ENCODE peak calls at places on chromosomes 2 and 18, in four cellular contexts. R is cardiac fibroblast, J is colonic mucosa, I is heart right ventricle. L is an unnamed sample.

GRCh38 chr2:63772061-63772460 is 69.6 kb upstream of the UGP2 start:
- DNase-seq in R (no peak), J (no peak), I (no peak), L (no peak)

GRCh38 chr2:210198326-210198725 is 26.9 kb downstream of the ACADL start:
- DNase-seq in J (no peak), I (no peak), R (peak; percentile 24), L (no peak)

GRCh38 chr2:102286041-102286440 is 25.3 kb upstream of the IL1RL1 start:
- DNase-seq in I (no peak), R (no peak), J (no peak), L (no peak)

GRCh38 chr18:5966514-5966913 is 71.2 kb upstream of the TMEM200C start:
- DNase-seq in R (no peak), I (no peak), J (no peak), L (no peak)

GRCh38 chr2:32841931-32842898 is 104.5 kb upstream of the LTBP1 start:
- DNase-seq in R (no peak), I (no peak), J (no peak), L (no peak)

GRCh38 chr2:35298493-35298892 is 1057.1 kb upstream of the CRIM1 start:
- DNase-seq in J (no peak), I (no peak), R (peak; percentile 45), L (peak; percentile 99)

GRCh38 chr18:27887287-27887686 is 289.6 kb downstream of the CDH2 start:
- DNase-seq in I (no peak), R (no peak), J (no peak), L (no peak)

GRCh38 chr2:36650031-36650430 is 46.5 kb upstream of the VIT start:
- DNase-seq in R (peak; percentile 54), J (peak; percentile 64), I (no peak), L (no peak)

GRCh38 chr2:71643674-71644357 is 190.5 kb downstream of the DYSF start:
- DNase-seq in I (no peak), R (no peak), J (no peak), L (no peak)

GRCh38 chr2:73983322-73984202 is 1.1 kb upstream of the TET3 start:
- DNase-seq in J (peak; percentile 98), I (no peak), R (no peak), L (peak; percentile 69)

GRCh38 chr2:74552914-74553811 is 579 bp downstream of the LOXL3 start:
- DNase-seq in I (no peak), J (no peak), R (peak; percentile 32), L (no peak)

GRCh38 chr2:70942396-70942795 is 6.7 kb downstream of the ATP6V1B1 start:
- DNase-seq in R (no peak), J (no peak), I (no peak), L (no peak)

GRCh38 chr2:102304711-102305591 is 6.4 kb upstream of the IL1RL1 start:
- DNase-seq in J (no peak), R (no peak), I (no peak), L (no peak)

GRCh38 chr2:129831018-129831417 is 148.4 kb upstream of the RAB6C start:
- DNase-seq in J (no peak), I (no peak), R (no peak), L (no peak)

GRCh38 chr2:72106978-72107377 is 40.7 kb downstream of the CYP26B1 start:
- DNase-seq in R (no peak), J (peak; percentile 8), I (no peak), L (no peak)

GRCh38 chr2:31413025-31413424 is 1.5 kb downstream of the XDH start:
- DNase-seq in R (peak; percentile 33), I (no peak), J (no peak), L (no peak)

GRCh38 chr18:76621782-76622495 is 126.9 kb upstream of the ZNF516 start:
- DNase-seq in J (no peak), R (peak; percentile 75), I (no peak), L (no peak)

GRCh38 chr18:61606759-61607158 is 273.5 kb downstream of the CDH20 start:
- DNase-seq in R (peak; percentile 94), I (peak; percentile 74), J (peak; percentile 33), L (peak; percentile 66)

GRCh38 chr2:172969171-172969570 is 106.5 kb upstream of the MAP3K20 start:
- DNase-seq in I (no peak), R (peak; percentile 70), J (no peak), L (no peak)

GRCh38 chr2:19574788-19575260 is 216.4 kb upstream of the OSR1 start:
- DNase-seq in J (peak; percentile 50), R (peak; percentile 82), I (peak; percentile 18), L (no peak)

GRCh38 chr18:9413586-9413985 is 61.7 kb upstream of the RALBP1 start:
- DNase-seq in R (peak; percentile 79), J (no peak), I (no peak), L (no peak)

GRCh38 chr2:139684286-139684860 is 904.2 kb upstream of the NXPH2 start:
- DNase-seq in I (no peak), J (no peak), R (no peak), L (no peak)

GRCh38 chr18:23307567-23308295 is 145.4 kb upstream of the RIOK3 start:
- DNase-seq in J (no peak), I (no peak), R (peak; percentile 41), L (no peak)

GRCh38 chr2:181124499-181124898 is 144.1 kb downstream of the UBE2E3 start:
- DNase-seq in R (peak; percentile 47), I (no peak), J (no peak), L (no peak)

GRCh38 chr2:19102696-19103403 is 255.6 kb downstream of the OSR1 start:
- DNase-seq in J (no peak), I (no peak), R (no peak), L (no peak)

GRCh38 chr2:10860476-10861325 is 48.1 kb upstream of the PDIA6 start:
- DNase-seq in I (no peak), R (no peak), J (no peak), L (no peak)

GRCh38 chr2:178962152-178962551 is 87.8 kb downstream of the CCDC141 start:
- DNase-seq in I (no peak), J (no peak), R (no peak), L (no peak)

GRCh38 chr18:37565985-37566478 is 434 bp upstream of the CELF4 start:
- DNase-seq in I (peak; percentile 61), J (no peak), R (peak; percentile 65), L (no peak)

GRCh38 chr18:10842821-10843220 is 306.5 kb downstream of the PIEZO2 start:
- DNase-seq in R (peak; percentile 72), J (no peak), I (no peak), L (peak; percentile 18)

GRCh38 chr2:9847140-9847539 is 3.9 kb downstream of the TAF1B start:
- DNase-seq in R (peak; percentile 19), I (no peak), J (no peak), L (no peak)

GRCh38 chr2:134365356-134365755 is 111.5 kb downstream of the MGAT5 start:
- DNase-seq in J (no peak), R (no peak), I (no peak), L (no peak)

GRCh38 chr2:216596234-216596985 is 36.8 kb upstream of the IGFBP2 start:
- DNase-seq in J (no peak), I (no peak), R (peak; percentile 86), L (no peak)

GRCh38 chr18:395481-396250 is 104.8 kb downstream of the COLEC12 start:
- DNase-seq in R (peak; percentile 79), J (no peak), I (no peak), L (peak; percentile 83)

GRCh38 chr2:216987176-216987809 is 127.4 kb upstream of the TNP1 start:
- DNase-seq in J (no peak), I (no peak), R (no peak), L (no peak)

GRCh38 chr18:25289040-25289631 is 62.8 kb downstream of the ZNF521 start:
- DNase-seq in I (no peak), J (no peak), R (peak; percentile 92), L (peak; percentile 64)

GRCh38 chr2:225998653-225999052 is 599.1 kb downstream of the NYAP2 start:
- DNase-seq in J (no peak), I (no peak), R (no peak), L (no peak)

DNA sequence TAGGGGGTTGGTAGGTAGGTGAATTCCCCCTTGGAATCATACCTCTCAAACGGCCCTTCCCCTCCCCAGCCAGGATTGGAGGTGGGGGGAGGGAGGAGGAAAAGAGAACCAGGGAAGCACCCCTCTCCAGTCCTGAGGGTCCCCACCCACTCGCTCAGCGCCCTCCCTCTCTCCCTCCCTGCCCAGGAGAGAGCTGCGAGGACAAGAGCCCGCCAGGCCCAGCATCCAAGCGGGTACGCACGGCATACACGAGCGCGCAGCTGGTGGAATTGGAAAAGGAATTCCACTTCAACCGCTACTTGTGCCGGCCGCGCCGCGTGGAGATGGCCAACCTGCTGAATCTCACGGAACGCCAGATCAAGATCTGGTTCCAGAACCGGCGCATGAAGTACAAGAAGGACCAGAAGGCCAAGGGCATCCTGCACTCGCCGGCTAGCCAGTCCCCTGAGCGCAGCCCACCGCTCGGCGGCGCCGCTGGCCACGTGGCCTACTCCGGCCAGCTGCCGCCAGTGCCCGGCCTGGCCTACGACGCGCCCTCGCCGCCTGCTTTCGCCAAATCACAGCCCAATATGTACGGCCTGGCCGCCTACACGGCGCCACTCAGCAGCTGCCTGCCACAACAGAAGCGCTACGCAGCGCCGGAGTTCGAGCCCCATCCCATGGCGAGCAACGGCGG is 14.4 kb downstream of the HOXD3 start:
- DNase-seq in I (no peak), J (no peak), R (no peak), L (no peak)
- TF ChIP-seq CTCF in I (no peak), J (no peak), R (no peak), L (no peak)

GRCh38 chr18:72427721-72428120 is 116.4 kb downstream of the CBLN2 start:
- DNase-seq in I (no peak), R (no peak), J (no peak), L (no peak)
- H3K4me3 ChIP-seq in I (no peak overlapping the region), R (no peak overlapping the region), J (no peak overlapping the region), L (no peak overlapping the region)

DNA sequence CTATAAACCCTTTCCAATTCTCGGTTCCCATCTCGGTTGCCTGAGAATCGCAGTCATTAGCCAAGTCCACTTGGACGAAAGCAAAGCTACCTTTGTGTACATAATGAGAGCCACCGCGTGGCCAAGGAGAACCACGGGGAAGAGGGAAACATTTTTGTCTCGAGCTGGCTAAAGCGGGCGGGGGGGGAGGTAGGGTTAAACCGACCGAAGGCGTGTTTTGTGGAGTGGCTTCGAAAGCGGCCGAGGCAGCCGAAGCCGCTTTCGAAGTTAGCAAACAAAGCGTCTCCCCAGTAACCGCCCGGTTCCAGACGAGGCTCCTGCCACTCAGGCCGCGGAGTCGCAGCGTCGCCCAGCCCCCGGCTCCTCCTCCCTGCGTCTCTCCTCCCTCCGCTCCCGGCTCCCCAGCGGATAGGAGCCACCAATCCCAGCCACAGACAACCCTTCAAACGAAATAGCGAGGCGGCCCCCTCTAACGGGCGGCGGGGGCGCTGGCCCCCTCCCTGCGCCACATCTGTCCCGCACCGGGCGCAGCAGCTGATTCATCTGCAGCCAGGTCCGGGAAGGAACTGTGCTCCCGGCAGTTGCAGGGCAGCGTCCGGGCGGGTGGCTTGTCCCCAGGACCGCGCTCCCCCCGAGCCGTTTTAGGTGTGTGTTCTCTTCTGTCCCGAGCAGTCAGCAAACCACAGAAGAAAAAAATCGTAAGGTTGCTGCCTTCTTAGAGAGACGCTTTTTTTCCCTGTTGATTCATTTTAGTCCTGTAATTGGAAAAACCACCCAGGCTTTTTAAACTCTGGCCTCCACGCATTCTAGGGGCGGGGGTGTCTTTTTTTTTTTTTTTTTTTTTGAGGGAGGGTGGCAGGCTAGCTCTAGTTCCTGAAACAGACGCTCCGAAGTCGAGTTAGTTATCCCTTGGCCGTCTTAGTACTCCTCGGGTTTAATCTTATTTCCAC is 1.8 kb upstream of the TGIF1 start:
- DNase-seq in J (peak; percentile 96), I (peak; percentile 94), R (peak; percentile 99), L (peak; percentile 96)
- TF ChIP-seq CTCF in J (no peak), I (no peak), R (no peak), L (peak; percentile 25)

DNA sequence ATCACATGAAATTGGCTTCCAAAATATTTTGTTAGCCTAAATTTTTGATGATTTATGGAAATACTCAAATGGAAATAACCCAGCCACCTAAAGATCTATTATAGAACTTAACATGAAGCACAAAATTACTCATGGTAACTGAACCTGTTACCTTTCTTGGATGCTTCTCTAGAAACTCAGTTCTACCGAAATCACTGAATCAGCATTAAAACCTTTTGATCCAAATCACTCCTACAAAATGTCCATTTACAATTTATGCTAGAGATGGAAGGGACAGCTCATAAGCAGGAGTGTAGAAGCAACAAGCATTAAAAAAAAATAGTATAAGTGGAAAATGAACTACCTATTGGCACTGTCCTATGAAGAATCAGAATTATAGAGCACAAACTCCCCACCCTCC is 2.1 kb downstream of the PRPF40A start:
- DNase-seq in R (no peak), J (no peak), I (no peak), L (no peak)
- H3K4me3 ChIP-seq in R (no peak overlapping the region), J (no peak overlapping the region), I (no peak overlapping the region), L (no peak overlapping the region)